ENCODE peak calls at places on chromosomes 5 and 9, in seven cellular contexts. M is fibroblast of lung, H is IMR-90, Y is kidney, I is neuronal stem cell, Q is H1, S is NT2/D1. N is an unnamed sample.

GRCh38 chr5:125227333-125228075 is 481.1 kb upstream of the ZNF608 start:
- DNase-seq in M (peak), H (peak), Y (no peak), I (peak), Q (no peak), S (no peak), N (no peak)

GRCh38 chr9:92660266-92660665 is 9.7 kb downstream of the IPPK start:
- DNase-seq in M (no peak), H (no peak), Y (no peak), I (no peak), Q (no peak), S (no peak), N (no peak)

GRCh38 chr9:117464941-117465616 is 50.2 kb upstream of the ASTN2 start:
- DNase-seq in M (no peak), H (no peak), Y (no peak), I (no peak), Q (no peak), S (no peak), N (no peak)

GRCh38 chr5:133235696-133236426 is 184.0 kb downstream of the HSPA4 start:
- DNase-seq in M (no peak), H (peak), Y (no peak), I (no peak), Q (no peak), S (no peak), N (no peak)

GRCh38 chr5:54753034-54753433 is 232.4 kb downstream of the ESM1 start:
- DNase-seq in M (peak), H (peak), Y (no peak), I (no peak), Q (no peak), S (no peak), N (peak)

GRCh38 chr5:93150311-93151012 is 430.6 kb downstream of the NR2F1-AS1 start:
- DNase-seq in M (no peak), H (peak), Y (no peak), I (no peak), Q (no peak), S (no peak), N (no peak)

GRCh38 chr5:6497267-6497666 is 48.6 kb downstream of the UBE2QL1 start:
- DNase-seq in M (no peak), H (no peak), Y (no peak), I (no peak), Q (no peak), S (no peak), N (no peak)

GRCh38 chr9:96646081-96646991 is 8.8 kb downstream of the PRXL2C start:
- DNase-seq in M (peak), H (peak), Y (no peak), I (no peak), Q (no peak), S (no peak), N (no peak)

GRCh38 chr9:14542071-14542470 is 151.2 kb downstream of the ZDHHC21 start:
- DNase-seq in M (no peak), H (no peak), Y (no peak), I (no peak), Q (no peak), S (no peak), N (no peak)

GRCh38 chr5:107469064-107469463 is 201.7 kb downstream of the EFNA5 start:
- DNase-seq in M (no peak), H (no peak), Y (no peak), I (no peak), Q (no peak), S (no peak), N (no peak)

GRCh38 chr5:107468286-107468685 is 202.5 kb downstream of the EFNA5 start:
- DNase-seq in M (no peak), H (no peak), Y (no peak), I (no peak), Q (no peak), S (no peak), N (no peak)

GRCh38 chr5:107472620-107473064 is 198.1 kb downstream of the EFNA5 start:
- DNase-seq in M (no peak), H (no peak), Y (no peak), I (no peak), Q (peak), S (peak), N (no peak)

GRCh38 chr5:107469485-107469884 is 201.3 kb downstream of the EFNA5 start:
- DNase-seq in M (peak), H (peak), Y (no peak), I (no peak), Q (no peak), S (no peak), N (no peak)

DNA sequence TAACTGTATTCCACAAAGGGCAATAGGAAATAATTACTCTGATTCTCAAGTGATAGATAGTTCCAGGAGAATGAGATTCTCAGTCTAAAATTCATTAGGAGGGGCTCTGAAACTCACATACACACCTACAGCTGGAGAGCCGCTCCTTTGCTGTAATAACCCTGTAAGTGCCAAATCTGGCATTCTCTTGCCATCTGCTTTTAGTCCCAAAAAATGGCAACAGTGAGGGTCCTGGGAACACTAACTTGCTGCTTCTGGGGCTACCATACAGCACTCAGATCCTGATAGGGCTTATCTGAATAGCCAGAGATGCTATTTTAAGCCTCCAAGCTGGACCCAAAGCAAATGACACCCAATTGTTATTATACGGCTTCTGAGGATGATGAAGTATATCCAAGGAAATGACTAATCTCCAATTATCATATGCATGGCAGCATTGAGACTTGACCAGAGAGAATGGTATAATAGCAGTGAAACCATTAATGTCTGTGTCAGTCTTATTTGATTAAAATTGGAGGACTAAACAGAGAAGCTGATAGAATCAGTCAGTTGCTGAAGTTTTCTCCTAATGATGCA is 200.6 kb downstream of the EFNA5 start:
- DNase-seq in M (no peak), H (peak), Y (no peak), I (no peak), Q (no peak), S (no peak), N (no peak)
- H3K9ac ChIP-seq in M (no peak), H (no peak), Y (no peak), I (no peak), Q (no peak), S (no peak), N (no peak)

GRCh38 chr5:177512736-177513380 is 3.2 kb upstream of the DOK3 start:
- DNase-seq in M (no peak), H (no peak), Y (no peak), I (no peak), Q (no peak), S (no peak), N (no peak)

GRCh38 chr5:177514541-177514940 is 2.2 kb downstream of the DDX41 start:
- DNase-seq in M (no peak), H (no peak), Y (no peak), I (no peak), Q (no peak), S (no peak), N (no peak)

GRCh38 chr5:177516601-177517568 is at the start of gene DDX41:
- DNase-seq in M (peak), H (peak), Y (peak), I (peak), Q (peak), S (peak), N (peak)

GRCh38 chr5:177513500-177513899 is 3.3 kb downstream of the DDX41 start:
- DNase-seq in M (no peak), H (no peak), Y (peak), I (no peak), Q (no peak), S (no peak), N (no peak)

GRCh38 chr5:177515580-177515979 is 1.2 kb downstream of the DDX41 start:
- DNase-seq in M (no peak), H (no peak), Y (no peak), I (no peak), Q (no peak), S (no peak), N (no peak)
- H3K9ac ChIP-seq in M (no peak), H (peak), Y (peak), I (no peak), Q (no peak), S (peak), N (peak)

DNA sequence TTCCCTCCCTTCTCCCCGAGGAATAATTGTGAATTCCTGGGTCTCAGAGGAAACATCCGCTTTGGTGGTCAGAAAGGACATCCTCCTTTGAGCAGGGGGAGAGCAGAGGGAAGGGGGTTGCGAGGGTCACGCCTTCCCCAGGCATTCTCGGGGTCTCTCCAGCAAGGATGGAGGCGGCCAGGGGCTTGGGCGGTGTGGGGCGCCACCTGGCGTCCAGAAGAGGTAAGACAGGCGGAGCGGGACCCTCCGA is 129.1 kb downstream of the KCNIP1 start:
- DNase-seq in M (no peak), H (no peak), Y (peak), I (peak), Q (no peak), S (no peak), N (no peak)
- H3K9ac ChIP-seq in M (no peak), H (no peak), Y (peak), I (no peak), Q (no peak), S (peak), N (no peak)

DNA sequence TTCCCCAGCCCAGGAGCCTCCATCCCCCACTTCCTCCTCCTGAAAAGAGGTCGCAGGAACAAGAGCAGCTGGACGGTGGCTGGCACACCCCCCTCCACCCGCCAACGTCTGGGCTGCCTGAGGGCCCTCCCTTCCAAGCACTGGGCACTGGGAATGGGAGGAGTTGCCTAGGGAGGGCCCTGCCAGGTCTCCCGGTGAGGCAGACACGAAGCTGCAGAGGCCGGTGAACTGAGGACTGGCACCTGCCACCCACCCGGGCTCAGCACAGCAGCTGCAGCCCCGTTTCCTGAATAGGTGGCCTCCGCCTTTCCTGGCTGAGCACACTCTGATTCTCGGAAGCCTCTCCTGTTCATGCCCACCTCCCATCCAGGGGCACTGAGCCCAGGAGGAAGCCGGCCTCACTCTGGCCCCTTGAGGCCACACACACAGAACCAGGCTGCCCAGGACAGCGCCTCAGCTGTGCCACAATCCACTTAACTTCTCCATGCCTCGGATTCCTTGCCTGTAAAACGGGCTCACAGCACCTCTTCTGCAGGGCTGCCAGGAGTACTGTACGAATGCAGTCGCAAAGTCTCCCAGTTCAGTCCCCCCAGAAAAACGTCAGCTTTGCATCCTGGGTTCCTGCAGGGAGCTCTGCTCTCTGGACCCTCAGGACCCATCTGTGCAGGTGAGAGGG is 1.3 kb downstream of the NPDC1 start:
- DNase-seq in M (no peak), H (no peak), Y (peak), I (no peak), Q (no peak), S (no peak), N (no peak)
- H3K9ac ChIP-seq in M (no peak), H (peak), Y (peak), I (peak), Q (no peak), S (peak), N (no peak)

GRCh38 chr9:97694768-97695167 is 2.4 kb downstream of the XPA start:
- DNase-seq in M (no peak), H (no peak), Y (no peak), I (no peak), Q (no peak), S (no peak), N (no peak)
- H3K9ac ChIP-seq in M (no peak), H (no peak), Y (no peak), I (no peak), Q (no peak), S (no peak), N (no peak)